ENCODE peak calls at places on chromosomes 7 and 10, in ten cellular contexts. Y, E, X, Q, P, A, V, M, H and I are unnamed samples.

GRCh38 chr7:25615603-25616002 is 387.3 kb upstream of the NPVF start:
- DNase-seq in P (no peak), A (no peak), E (no peak), Y (no peak), M (no peak), Q (no peak), V (no peak), H (no peak), X (no peak), I (no peak)

GRCh38 chr10:78338717-78339116 is 305.1 kb downstream of the RPS24 start:
- DNase-seq in E (no peak), Y (no peak), V (peak), X (no peak), Q (no peak), M (no peak), P (no peak), H (peak), A (no peak), I (no peak)

GRCh38 chr7:95045236-95045923 is 138.0 kb downstream of the PPP1R9A start:
- DNase-seq in M (no peak), H (no peak), X (peak), P (no peak), V (peak), Q (no peak), A (no peak), Y (no peak), E (no peak), I (no peak)

GRCh38 chr10:103117247-103117646 is 75.8 kb downstream of the NT5C2 start:
- DNase-seq in A (no peak), P (no peak), M (no peak), E (no peak), V (no peak), Y (no peak), X (no peak), H (no peak), Q (no peak), I (no peak)

GRCh38 chr7:22885824-22886255 is 63.2 kb upstream of the TOMM7 start:
- DNase-seq in M (no peak), Q (peak), Y (no peak), X (no peak), E (no peak), V (no peak), P (no peak), H (no peak), A (no peak), I (no peak)

GRCh38 chr10:127145173-127145572 is 51.2 kb downstream of the INSYN2A start:
- DNase-seq in M (no peak), H (no peak), Y (no peak), V (no peak), Q (no peak), E (no peak), P (peak), X (no peak), A (no peak), I (no peak)

GRCh38 chr10:86687750-86688149 is 19.4 kb downstream of the LDB3 start:
- DNase-seq in M (no peak), X (no peak), Y (no peak), H (no peak), P (no peak), Q (no peak), E (no peak), A (no peak), V (no peak), I (no peak)

GRCh38 chr10:20040012-20040411 is 223.8 kb downstream of the PLXDC2 start:
- DNase-seq in Q (no peak), E (no peak), Y (no peak), V (no peak), A (no peak), M (no peak), X (no peak), H (no peak), P (peak), I (no peak)

GRCh38 chr10:87844837-87845623 is 18.3 kb downstream of the KLLN start:
- DNase-seq in H (no peak), E (no peak), Q (no peak), A (no peak), X (no peak), Y (no peak), M (no peak), V (no peak), P (no peak), I (no peak)

GRCh38 chr10:80588506-80589020 is 50.9 kb downstream of the SH2D4B start:
- DNase-seq in M (no peak), V (no peak), H (no peak), Y (no peak), P (no peak), A (no peak), Q (no peak), X (peak), E (no peak), I (no peak)

GRCh38 chr7:66921918-66922486 is 977 bp downstream of the TMEM248 start:
- DNase-seq in Y (no peak), X (no peak), H (no peak), E (no peak), Q (peak), M (no peak), A (no peak), P (no peak), V (peak), I (no peak)

GRCh38 chr10:68957654-68958053 is 1.7 kb downstream of the DDX21 start:
- DNase-seq in H (no peak), X (no peak), A (no peak), P (no peak), Q (no peak), V (no peak), E (no peak), M (no peak), Y (no peak), I (no peak)

GRCh38 chr7:27103489-27104226 is 1.2 kb upstream of the HOXA2 start:
- DNase-seq in V (peak), Q (no peak), P (no peak), Y (no peak), X (peak), A (no peak), E (no peak), H (no peak), M (no peak), I (no peak)

GRCh38 chr7:30906014-30906413 is 5.6 kb upstream of the AQP1 start:
- DNase-seq in Q (no peak), E (no peak), A (no peak), P (no peak), M (no peak), Y (no peak), H (no peak), X (no peak), V (no peak), I (no peak)

GRCh38 chr7:28957822-28958234 is 302 bp downstream of the TRIL start:
- DNase-seq in X (peak), V (peak), P (no peak), Y (no peak), M (peak), Q (no peak), A (no peak), E (no peak), H (no peak), I (no peak)

GRCh38 chr7:54680377-54681005 is 78.5 kb downstream of the SEC61G start:
- DNase-seq in X (peak), P (no peak), E (no peak), M (no peak), Y (no peak), Q (no peak), V (no peak), H (no peak), A (no peak), I (no peak)

GRCh38 chr10:63206997-63207952 is 74.1 kb downstream of the NRBF2 start:
- DNase-seq in M (no peak), A (no peak), H (no peak), E (peak), V (peak), Y (no peak), P (no peak), Q (no peak), X (no peak), I (peak)

GRCh38 chr7:23191022-23191421 is 9.2 kb downstream of the NUP42 start:
- DNase-seq in Y (no peak), H (no peak), X (peak), E (no peak), Q (no peak), P (no peak), M (no peak), V (no peak), A (no peak), I (no peak)

GRCh38 chr10:86654411-86655172 is at the start of gene OPN4:
- DNase-seq in M (no peak), P (no peak), A (no peak), X (no peak), Y (no peak), V (no peak), H (no peak), E (no peak), Q (no peak), I (no peak)

GRCh38 chr10:114332808-114333207 is 71.5 kb downstream of the AFAP1L2 start:
- DNase-seq in V (no peak), M (no peak), E (no peak), H (no peak), A (no peak), X (no peak), Y (no peak), P (no peak), Q (no peak), I (no peak)

GRCh38 chr7:146106319-146106718 is 10.3 kb upstream of the CNTNAP2 start:
- DNase-seq in M (no peak), P (no peak), V (no peak), A (no peak), E (no peak), H (no peak), X (no peak), Y (no peak), Q (no peak), I (no peak)

GRCh38 chr7:55131421-55131929 is 112.7 kb downstream of the EGFR start:
- DNase-seq in X (peak), A (no peak), Y (no peak), M (no peak), H (no peak), P (no peak), Q (no peak), V (no peak), E (no peak), I (no peak)

GRCh38 chr7:17937506-17938115 is 2.7 kb downstream of the SNX13 start:
- DNase-seq in Y (no peak), P (no peak), H (no peak), X (no peak), A (no peak), Q (no peak), V (no peak), E (no peak), M (no peak), I (no peak)

GRCh38 chr10:73501651-73502050 is 5.8 kb upstream of the PPP3CB start:
- DNase-seq in P (no peak), X (no peak), Q (no peak), E (no peak), V (no peak), H (no peak), M (no peak), Y (no peak), A (no peak), I (no peak)

GRCh38 chr7:157080111-157080730 is 58.5 kb upstream of the UBE3C start:
- DNase-seq in X (no peak), M (no peak), A (no peak), H (no peak), V (no peak), P (no peak), Q (no peak), Y (no peak), E (no peak), I (no peak)

GRCh38 chr7:24192701-24193100 is 91.3 kb upstream of the NPY start:
- DNase-seq in V (no peak), P (no peak), H (no peak), Q (no peak), A (no peak), X (no peak), Y (no peak), E (no peak), M (no peak), I (no peak)

GRCh38 chr7:96224682-96225081 is 97.2 kb downstream of the SLC25A13 start:
- DNase-seq in A (no peak), X (peak), P (no peak), H (no peak), E (peak), M (no peak), Y (no peak), V (no peak), Q (no peak), I (no peak)

GRCh38 chr10:112955736-112956421 is 5.8 kb downstream of the TCF7L2 start:
- DNase-seq in A (no peak), X (no peak), Y (no peak), Q (no peak), V (peak), M (no peak), P (no peak), E (no peak), H (no peak), I (no peak)

GRCh38 chr7:18250133-18250532 is 222.5 kb upstream of the PRPS1L1 start:
- DNase-seq in M (no peak), Y (no peak), Q (no peak), H (no peak), P (no peak), E (no peak), V (no peak), X (no peak), A (no peak), I (no peak)

GRCh38 chr7:3721422-3721821 is 420.4 kb downstream of the SDK1 start:
- DNase-seq in E (no peak), Q (no peak), Y (no peak), P (no peak), A (no peak), V (no peak), M (no peak), H (no peak), X (no peak), I (no peak)

GRCh38 chr7:156160811-156161210 is 348.5 kb upstream of the SHH start:
- DNase-seq in E (no peak), A (no peak), Y (no peak), Q (no peak), H (no peak), P (no peak), M (no peak), V (no peak), X (peak), I (no peak)

GRCh38 chr10:10293431-10293830 is 724.2 kb upstream of the CELF2 start:
- DNase-seq in M (no peak), A (no peak), X (peak), P (no peak), Y (no peak), H (no peak), V (no peak), E (no peak), Q (no peak), I (no peak)

GRCh38 chr10:13705526-13706169 is 118.9 kb downstream of the PRPF18 start:
- DNase-seq in H (no peak), V (no peak), M (no peak), A (no peak), E (no peak), Y (no peak), P (no peak), Q (no peak), X (peak), I (no peak)